ENCODE peak calls at places on chromosomes 2 and 18, in ten cellular contexts. One of them, this sample, is unnamed.

GRCh38 chr2:68734688-68735525 is at the start of gene ARHGAP25:
- ATAC-seq in left ventricle myocardium superior: peak
- ATAC-seq in thoracic aorta: no peak
- ATAC-seq in HCT116: no peak
- ATAC-seq in IMR-90: no peak
- ATAC-seq in gastroesophageal sphincter: no peak
- ATAC-seq in mucosa of descending colon: peak
- ATAC-seq in Panc1: no peak
- ATAC-seq in CD4-positive, CD25-positive, alpha-beta regulatory T cell: peak
- ATAC-seq in activated T-helper 17 cell treated with anti-CD3 and anti-CD28 coated beads, Interleukin-2, amount 50 U/mL, for 72 hours: peak
- ATAC-seq in this sample: peak

GRCh38 chr2:62354771-62355550 is 151.0 kb downstream of the TMEM17 start:
- ATAC-seq in CD4-positive, CD25-positive, alpha-beta regulatory T cell: no peak
- ATAC-seq in Panc1: no peak
- ATAC-seq in gastroesophageal sphincter: no peak
- ATAC-seq in left ventricle myocardium superior: no peak
- ATAC-seq in mucosa of descending colon: no peak
- ATAC-seq in thoracic aorta: no peak
- ATAC-seq in HCT116: no peak
- ATAC-seq in IMR-90: no peak
- ATAC-seq in activated T-helper 17 cell treated with anti-CD3 and anti-CD28 coated beads, Interleukin-2, amount 50 U/mL, for 72 hours: no peak
- ATAC-seq in this sample: no peak

GRCh38 chr2:197846789-197847188 is 42.4 kb downstream of the PLCL1 start:
- ATAC-seq in mucosa of descending colon: no peak
- ATAC-seq in left ventricle myocardium superior: no peak
- ATAC-seq in CD4-positive, CD25-positive, alpha-beta regulatory T cell: no peak
- ATAC-seq in IMR-90: peak
- ATAC-seq in HCT116: no peak
- ATAC-seq in thoracic aorta: no peak
- ATAC-seq in gastroesophageal sphincter: no peak
- ATAC-seq in activated T-helper 17 cell treated with anti-CD3 and anti-CD28 coated beads, Interleukin-2, amount 50 U/mL, for 72 hours: no peak
- ATAC-seq in Panc1: no peak
- ATAC-seq in this sample: no peak

GRCh38 chr2:188204830-188205229 is 86.8 kb upstream of the GULP1 start:
- ATAC-seq in gastroesophageal sphincter: no peak
- ATAC-seq in mucosa of descending colon: no peak
- ATAC-seq in IMR-90: no peak
- ATAC-seq in left ventricle myocardium superior: no peak
- ATAC-seq in activated T-helper 17 cell treated with anti-CD3 and anti-CD28 coated beads, Interleukin-2, amount 50 U/mL, for 72 hours: no peak
- ATAC-seq in HCT116: no peak
- ATAC-seq in thoracic aorta: no peak
- ATAC-seq in Panc1: no peak
- ATAC-seq in CD4-positive, CD25-positive, alpha-beta regulatory T cell: no peak
- ATAC-seq in this sample: no peak

GRCh38 chr2:174708713-174709112 is 55.6 kb downstream of the CHRNA1 start:
- ATAC-seq in mucosa of descending colon: no peak
- ATAC-seq in left ventricle myocardium superior: no peak
- ATAC-seq in thoracic aorta: no peak
- ATAC-seq in gastroesophageal sphincter: no peak
- ATAC-seq in HCT116: no peak
- ATAC-seq in activated T-helper 17 cell treated with anti-CD3 and anti-CD28 coated beads, Interleukin-2, amount 50 U/mL, for 72 hours: no peak
- ATAC-seq in IMR-90: no peak
- ATAC-seq in CD4-positive, CD25-positive, alpha-beta regulatory T cell: no peak
- ATAC-seq in Panc1: no peak
- ATAC-seq in this sample: no peak

GRCh38 chr2:223908304-223909047 is 36.7 kb downstream of the WDFY1 start:
- ATAC-seq in gastroesophageal sphincter: no peak
- ATAC-seq in activated T-helper 17 cell treated with anti-CD3 and anti-CD28 coated beads, Interleukin-2, amount 50 U/mL, for 72 hours: no peak
- ATAC-seq in left ventricle myocardium superior: no peak
- ATAC-seq in IMR-90: no peak
- ATAC-seq in CD4-positive, CD25-positive, alpha-beta regulatory T cell: no peak
- ATAC-seq in thoracic aorta: no peak
- ATAC-seq in HCT116: no peak
- ATAC-seq in Panc1: no peak
- ATAC-seq in mucosa of descending colon: peak
- ATAC-seq in this sample: peak

GRCh38 chr2:6089474-6089873 is 397.3 kb downstream of the SOX11 start:
- ATAC-seq in activated T-helper 17 cell treated with anti-CD3 and anti-CD28 coated beads, Interleukin-2, amount 50 U/mL, for 72 hours: no peak
- ATAC-seq in left ventricle myocardium superior: no peak
- ATAC-seq in gastroesophageal sphincter: no peak
- ATAC-seq in thoracic aorta: no peak
- ATAC-seq in mucosa of descending colon: no peak
- ATAC-seq in CD4-positive, CD25-positive, alpha-beta regulatory T cell: no peak
- ATAC-seq in IMR-90: no peak
- ATAC-seq in Panc1: no peak
- ATAC-seq in HCT116: no peak
- ATAC-seq in this sample: no peak

GRCh38 chr2:145186303-145186702 is 666.4 kb upstream of the ZEB2 start:
- ATAC-seq in IMR-90: no peak
- ATAC-seq in HCT116: no peak
- ATAC-seq in thoracic aorta: no peak
- ATAC-seq in left ventricle myocardium superior: peak
- ATAC-seq in mucosa of descending colon: no peak
- ATAC-seq in CD4-positive, CD25-positive, alpha-beta regulatory T cell: no peak
- ATAC-seq in Panc1: no peak
- ATAC-seq in activated T-helper 17 cell treated with anti-CD3 and anti-CD28 coated beads, Interleukin-2, amount 50 U/mL, for 72 hours: no peak
- ATAC-seq in gastroesophageal sphincter: peak
- ATAC-seq in this sample: peak

GRCh38 chr18:44807766-44808165 is 127.1 kb downstream of the SETBP1 start:
- ATAC-seq in thoracic aorta: no peak
- ATAC-seq in HCT116: no peak
- ATAC-seq in gastroesophageal sphincter: no peak
- ATAC-seq in Panc1: no peak
- ATAC-seq in left ventricle myocardium superior: no peak
- ATAC-seq in mucosa of descending colon: peak
- ATAC-seq in activated T-helper 17 cell treated with anti-CD3 and anti-CD28 coated beads, Interleukin-2, amount 50 U/mL, for 72 hours: no peak
- ATAC-seq in CD4-positive, CD25-positive, alpha-beta regulatory T cell: no peak
- ATAC-seq in IMR-90: no peak
- ATAC-seq in this sample: no peak

GRCh38 chr2:30608643-30609042 is 161.6 kb downstream of the LCLAT1 start:
- ATAC-seq in mucosa of descending colon: no peak
- ATAC-seq in HCT116: no peak
- ATAC-seq in gastroesophageal sphincter: no peak
- ATAC-seq in IMR-90: no peak
- ATAC-seq in Panc1: no peak
- ATAC-seq in CD4-positive, CD25-positive, alpha-beta regulatory T cell: no peak
- ATAC-seq in thoracic aorta: no peak
- ATAC-seq in activated T-helper 17 cell treated with anti-CD3 and anti-CD28 coated beads, Interleukin-2, amount 50 U/mL, for 72 hours: no peak
- ATAC-seq in left ventricle myocardium superior: no peak
- ATAC-seq in this sample: no peak

GRCh38 chr18:62413189-62413588 is 88.1 kb downstream of the TNFRSF11A start:
- ATAC-seq in mucosa of descending colon: no peak
- ATAC-seq in IMR-90: no peak
- ATAC-seq in left ventricle myocardium superior: peak
- ATAC-seq in activated T-helper 17 cell treated with anti-CD3 and anti-CD28 coated beads, Interleukin-2, amount 50 U/mL, for 72 hours: no peak
- ATAC-seq in Panc1: no peak
- ATAC-seq in CD4-positive, CD25-positive, alpha-beta regulatory T cell: no peak
- ATAC-seq in thoracic aorta: no peak
- ATAC-seq in gastroesophageal sphincter: no peak
- ATAC-seq in HCT116: no peak
- ATAC-seq in this sample: no peak

GRCh38 chr2:37375721-37376399 is 31.4 kb downstream of the QPCT start:
- ATAC-seq in CD4-positive, CD25-positive, alpha-beta regulatory T cell: no peak
- ATAC-seq in thoracic aorta: no peak
- ATAC-seq in activated T-helper 17 cell treated with anti-CD3 and anti-CD28 coated beads, Interleukin-2, amount 50 U/mL, for 72 hours: no peak
- ATAC-seq in gastroesophageal sphincter: no peak
- ATAC-seq in IMR-90: no peak
- ATAC-seq in Panc1: no peak
- ATAC-seq in HCT116: peak
- ATAC-seq in left ventricle myocardium superior: no peak
- ATAC-seq in mucosa of descending colon: no peak
- ATAC-seq in this sample: peak

GRCh38 chr2:120287183-120288015 is 34.7 kb downstream of the RALB start:
- ATAC-seq in activated T-helper 17 cell treated with anti-CD3 and anti-CD28 coated beads, Interleukin-2, amount 50 U/mL, for 72 hours: peak
- ATAC-seq in HCT116: peak
- ATAC-seq in Panc1: no peak
- ATAC-seq in CD4-positive, CD25-positive, alpha-beta regulatory T cell: peak
- ATAC-seq in left ventricle myocardium superior: no peak
- ATAC-seq in IMR-90: peak
- ATAC-seq in thoracic aorta: no peak
- ATAC-seq in gastroesophageal sphincter: no peak
- ATAC-seq in mucosa of descending colon: peak
- ATAC-seq in this sample: peak

GRCh38 chr2:112661656-112662305 is 16.0 kb downstream of the SLC20A1 start:
- ATAC-seq in thoracic aorta: no peak
- ATAC-seq in left ventricle myocardium superior: no peak
- ATAC-seq in HCT116: no peak
- ATAC-seq in IMR-90: peak
- ATAC-seq in Panc1: no peak
- ATAC-seq in mucosa of descending colon: no peak
- ATAC-seq in CD4-positive, CD25-positive, alpha-beta regulatory T cell: no peak
- ATAC-seq in gastroesophageal sphincter: no peak
- ATAC-seq in activated T-helper 17 cell treated with anti-CD3 and anti-CD28 coated beads, Interleukin-2, amount 50 U/mL, for 72 hours: no peak
- ATAC-seq in this sample: no peak